ENCODE peak calls at places on chromosomes 12 and 14, in five cellular contexts. D is stimulated activated CD8-positive, alpha-beta memory T cell treated with anti-CD3 and anti-CD28 coated beads, Interleukin-15, amount 100 ng/mL, for 4 hours; W is NCI-H1092; B is A549; I is small intestine. O is an unnamed sample.

GRCh38 chr14:103418508-103418818 is 33.2 kb downstream of the MARK3 start:
- DNase-seq in D (no peak), W (no peak), B (no peak), I (no peak), O (no peak)

GRCh38 chr14:28656704-28657255 is 109.8 kb upstream of the FOXG1 start:
- DNase-seq in D (no peak), W (no peak), B (no peak), I (no peak), O (no peak)

GRCh38 chr14:54893151-54893760 is 9.4 kb downstream of the GCH1 start:
- DNase-seq in D (no peak), W (peak), B (peak), I (peak), O (no peak)

GRCh38 chr12:23631991-23632390 is 317.5 kb downstream of the SOX5 start:
- DNase-seq in D (no peak), W (no peak), B (no peak), I (no peak), O (no peak)

GRCh38 chr12:121576851-121577391 is 3.9 kb downstream of the KDM2B start:
- DNase-seq in D (no peak), W (no peak), B (no peak), I (no peak), O (no peak)

GRCh38 chr12:8018666-8019581 is 13.6 kb upstream of the FOXJ2 start:
- DNase-seq in D (no peak), W (peak), B (no peak), I (no peak), O (peak)

GRCh38 chr14:85076111-85076510 is 453.8 kb upstream of the FLRT2 start:
- DNase-seq in D (no peak), W (no peak), B (no peak), I (no peak), O (no peak)

GRCh38 chr12:120483621-120484020 is 12.3 kb upstream of the DYNLL1 start:
- DNase-seq in D (no peak), W (no peak), B (no peak), I (no peak), O (no peak)

GRCh38 chr14:26255213-26255612 is 342.6 kb downstream of the NOVA1 start:
- DNase-seq in D (no peak), W (peak), B (no peak), I (peak), O (no peak)

GRCh38 chr12:101229841-101230241 is 19.8 kb upstream of the SLC5A8 start:
- DNase-seq in D (no peak), W (no peak), B (no peak), I (no peak), O (no peak)